ENCODE peak calls at places on chromosome 7, in nine cellular contexts. One of them, this sample, is unnamed.

GRCh38 chr7:17882685-17883084 is 57.6 kb downstream of the SNX13 start:
- DNase-seq in endodermal cell: no peak
- DNase-seq in aorta: no peak
- DNase-seq in CD4-positive, alpha-beta memory T cell: no peak
- DNase-seq in transverse colon: no peak
- DNase-seq in fibroblast of mammary gland: no peak
- DNase-seq in neural progenitor cell: peak
- DNase-seq in coronary artery: no peak
- DNase-seq in skeletal muscle cell: no peak
- DNase-seq in this sample: no peak

GRCh38 chr7:83835424-83835823 is 186.5 kb upstream of the SEMA3E start:
- DNase-seq in endodermal cell: no peak
- DNase-seq in fibroblast of mammary gland: no peak
- DNase-seq in transverse colon: no peak
- DNase-seq in aorta: no peak
- DNase-seq in coronary artery: no peak
- DNase-seq in skeletal muscle cell: no peak
- DNase-seq in CD4-positive, alpha-beta memory T cell: no peak
- DNase-seq in neural progenitor cell: no peak
- DNase-seq in this sample: no peak

GRCh38 chr7:84013616-84014240 is 180.9 kb downstream of the SEMA3A start:
- DNase-seq in neural progenitor cell: peak
- DNase-seq in fibroblast of mammary gland: no peak
- DNase-seq in endodermal cell: peak
- DNase-seq in coronary artery: no peak
- DNase-seq in CD4-positive, alpha-beta memory T cell: no peak
- DNase-seq in transverse colon: no peak
- DNase-seq in aorta: no peak
- DNase-seq in skeletal muscle cell: no peak
- DNase-seq in this sample: no peak

GRCh38 chr7:30062587-30062986 is 34.4 kb downstream of the PLEKHA8 start:
- DNase-seq in aorta: no peak
- DNase-seq in transverse colon: no peak
- DNase-seq in neural progenitor cell: peak
- DNase-seq in CD4-positive, alpha-beta memory T cell: peak
- DNase-seq in coronary artery: no peak
- DNase-seq in skeletal muscle cell: no peak
- DNase-seq in endodermal cell: no peak
- DNase-seq in fibroblast of mammary gland: peak
- DNase-seq in this sample: no peak

GRCh38 chr7:77811895-77812685 is 13.5 kb downstream of the PHTF2 start:
- DNase-seq in transverse colon: no peak
- DNase-seq in neural progenitor cell: no peak
- DNase-seq in coronary artery: no peak
- DNase-seq in aorta: no peak
- DNase-seq in CD4-positive, alpha-beta memory T cell: no peak
- DNase-seq in skeletal muscle cell: no peak
- DNase-seq in fibroblast of mammary gland: peak
- DNase-seq in endodermal cell: no peak
- DNase-seq in this sample: no peak

GRCh38 chr7:371119-371778 is 81.3 kb downstream of the FOXL3 start:
- DNase-seq in CD4-positive, alpha-beta memory T cell: no peak
- DNase-seq in transverse colon: peak
- DNase-seq in coronary artery: no peak
- DNase-seq in fibroblast of mammary gland: no peak
- DNase-seq in skeletal muscle cell: no peak
- DNase-seq in aorta: peak
- DNase-seq in endodermal cell: no peak
- DNase-seq in neural progenitor cell: no peak
- DNase-seq in this sample: no peak

GRCh38 chr7:28688651-28689050 is 269.5 kb downstream of the TRIL start:
- DNase-seq in coronary artery: no peak
- DNase-seq in CD4-positive, alpha-beta memory T cell: no peak
- DNase-seq in transverse colon: no peak
- DNase-seq in aorta: no peak
- DNase-seq in neural progenitor cell: no peak
- DNase-seq in skeletal muscle cell: peak
- DNase-seq in fibroblast of mammary gland: peak
- DNase-seq in endodermal cell: no peak
- DNase-seq in this sample: peak

GRCh38 chr7:40315277-40315676 is 180.5 kb downstream of the SUGCT start:
- DNase-seq in fibroblast of mammary gland: no peak
- DNase-seq in skeletal muscle cell: no peak
- DNase-seq in neural progenitor cell: no peak
- DNase-seq in aorta: no peak
- DNase-seq in coronary artery: no peak
- DNase-seq in endodermal cell: no peak
- DNase-seq in CD4-positive, alpha-beta memory T cell: no peak
- DNase-seq in transverse colon: no peak
- DNase-seq in this sample: peak

GRCh38 chr7:32150039-32150438 is 79.8 kb upstream of the PDE1C start:
- DNase-seq in coronary artery: no peak
- DNase-seq in aorta: no peak
- DNase-seq in endodermal cell: no peak
- DNase-seq in CD4-positive, alpha-beta memory T cell: no peak
- DNase-seq in fibroblast of mammary gland: no peak
- DNase-seq in neural progenitor cell: no peak
- DNase-seq in skeletal muscle cell: no peak
- DNase-seq in transverse colon: no peak
- DNase-seq in this sample: no peak

GRCh38 chr7:139984642-139985539 is 77.9 kb downstream of the PARP12 start:
- DNase-seq in transverse colon: no peak
- DNase-seq in skeletal muscle cell: no peak
- DNase-seq in endodermal cell: no peak
- DNase-seq in fibroblast of mammary gland: no peak
- DNase-seq in aorta: no peak
- DNase-seq in neural progenitor cell: no peak
- DNase-seq in coronary artery: no peak
- DNase-seq in CD4-positive, alpha-beta memory T cell: no peak
- DNase-seq in this sample: no peak

GRCh38 chr7:75842836-75843446 is 29.3 kb upstream of the CCL24 start:
- DNase-seq in transverse colon: no peak
- DNase-seq in coronary artery: no peak
- DNase-seq in aorta: no peak
- DNase-seq in fibroblast of mammary gland: peak
- DNase-seq in neural progenitor cell: no peak
- DNase-seq in endodermal cell: no peak
- DNase-seq in skeletal muscle cell: peak
- DNase-seq in CD4-positive, alpha-beta memory T cell: no peak
- DNase-seq in this sample: peak

GRCh38 chr7:139358541-139359365 is 941 bp upstream of the LUC7L2 start:
- DNase-seq in coronary artery: no peak
- DNase-seq in neural progenitor cell: no peak
- DNase-seq in aorta: no peak
- DNase-seq in skeletal muscle cell: no peak
- DNase-seq in transverse colon: peak
- DNase-seq in CD4-positive, alpha-beta memory T cell: peak
- DNase-seq in fibroblast of mammary gland: peak
- DNase-seq in endodermal cell: no peak
- DNase-seq in this sample: no peak

GRCh38 chr7:37247881-37248280 is 200.8 kb downstream of the ELMO1 start:
- DNase-seq in fibroblast of mammary gland: peak
- DNase-seq in CD4-positive, alpha-beta memory T cell: no peak
- DNase-seq in endodermal cell: peak
- DNase-seq in neural progenitor cell: peak
- DNase-seq in coronary artery: no peak
- DNase-seq in transverse colon: no peak
- DNase-seq in aorta: no peak
- DNase-seq in skeletal muscle cell: no peak
- DNase-seq in this sample: peak

GRCh38 chr7:150992833-150993302 is 2.1 kb downstream of the NOS3 start:
- DNase-seq in aorta: peak
- DNase-seq in coronary artery: no peak
- DNase-seq in neural progenitor cell: peak
- DNase-seq in endodermal cell: peak
- DNase-seq in transverse colon: no peak
- DNase-seq in CD4-positive, alpha-beta memory T cell: no peak
- DNase-seq in fibroblast of mammary gland: no peak
- DNase-seq in skeletal muscle cell: no peak
- DNase-seq in this sample: no peak

GRCh38 chr7:69722836-69723235 is 124.6 kb downstream of the AUTS2 start:
- DNase-seq in skeletal muscle cell: peak
- DNase-seq in coronary artery: no peak
- DNase-seq in aorta: no peak
- DNase-seq in fibroblast of mammary gland: peak
- DNase-seq in neural progenitor cell: no peak
- DNase-seq in CD4-positive, alpha-beta memory T cell: no peak
- DNase-seq in endodermal cell: no peak
- DNase-seq in transverse colon: no peak
- DNase-seq in this sample: no peak

GRCh38 chr7:1666779-1667565 is 3.1 kb upstream of the ELFN1 start:
- DNase-seq in neural progenitor cell: peak
- DNase-seq in CD4-positive, alpha-beta memory T cell: no peak
- DNase-seq in transverse colon: no peak
- DNase-seq in endodermal cell: peak
- DNase-seq in skeletal muscle cell: no peak
- DNase-seq in fibroblast of mammary gland: no peak
- DNase-seq in coronary artery: peak
- DNase-seq in aorta: peak
- DNase-seq in this sample: no peak
- H3K4me3 ChIP-seq in neural progenitor cell: peak
- H3K4me3 ChIP-seq in CD4-positive, alpha-beta memory T cell: no peak
- H3K4me3 ChIP-seq in transverse colon: peak
- H3K4me3 ChIP-seq in endodermal cell: no peak
- H3K4me3 ChIP-seq in skeletal muscle cell: peak
- H3K4me3 ChIP-seq in fibroblast of mammary gland: peak
- H3K4me3 ChIP-seq in coronary artery: peak
- H3K4me3 ChIP-seq in aorta: peak
- H3K4me3 ChIP-seq in this sample: peak

GRCh38 chr7:19772858-19773337 is 519 bp downstream of the TMEM196 start:
- DNase-seq in fibroblast of mammary gland: peak
- DNase-seq in endodermal cell: peak
- DNase-seq in transverse colon: no peak
- DNase-seq in coronary artery: no peak
- DNase-seq in skeletal muscle cell: no peak
- DNase-seq in aorta: peak
- DNase-seq in CD4-positive, alpha-beta memory T cell: no peak
- DNase-seq in neural progenitor cell: peak
- DNase-seq in this sample: peak

GRCh38 chr7:19776981-19777380 is 3.6 kb upstream of the TMEM196 start:
- DNase-seq in aorta: no peak
- DNase-seq in transverse colon: no peak
- DNase-seq in coronary artery: no peak
- DNase-seq in endodermal cell: no peak
- DNase-seq in CD4-positive, alpha-beta memory T cell: no peak
- DNase-seq in skeletal muscle cell: no peak
- DNase-seq in fibroblast of mammary gland: no peak
- DNase-seq in neural progenitor cell: no peak
- DNase-seq in this sample: no peak

GRCh38 chr7:19772323-19772722 is 1.1 kb downstream of the TMEM196 start:
- DNase-seq in neural progenitor cell: peak
- DNase-seq in skeletal muscle cell: no peak
- DNase-seq in coronary artery: no peak
- DNase-seq in aorta: no peak
- DNase-seq in transverse colon: no peak
- DNase-seq in endodermal cell: peak
- DNase-seq in fibroblast of mammary gland: no peak
- DNase-seq in CD4-positive, alpha-beta memory T cell: no peak
- DNase-seq in this sample: no peak

GRCh38 chr7:19773361-19773760 is at the start of gene TMEM196:
- DNase-seq in endodermal cell: no peak
- DNase-seq in aorta: peak
- DNase-seq in fibroblast of mammary gland: no peak
- DNase-seq in neural progenitor cell: peak
- DNase-seq in skeletal muscle cell: no peak
- DNase-seq in coronary artery: no peak
- DNase-seq in CD4-positive, alpha-beta memory T cell: no peak
- DNase-seq in transverse colon: no peak
- DNase-seq in this sample: no peak
- H3K4me3 ChIP-seq in endodermal cell: peak
- H3K4me3 ChIP-seq in aorta: no peak
- H3K4me3 ChIP-seq in fibroblast of mammary gland: no peak
- H3K4me3 ChIP-seq in neural progenitor cell: peak
- H3K4me3 ChIP-seq in skeletal muscle cell: no peak
- H3K4me3 ChIP-seq in coronary artery: peak
- H3K4me3 ChIP-seq in CD4-positive, alpha-beta memory T cell: no peak
- H3K4me3 ChIP-seq in transverse colon: no peak
- H3K4me3 ChIP-seq in this sample: no peak

GRCh38 chr7:106869954-106870353 is 4.9 kb downstream of the PIK3CG start:
- DNase-seq in fibroblast of mammary gland: no peak
- DNase-seq in skeletal muscle cell: no peak
- DNase-seq in CD4-positive, alpha-beta memory T cell: no peak
- DNase-seq in transverse colon: no peak
- DNase-seq in endodermal cell: no peak
- DNase-seq in aorta: no peak
- DNase-seq in neural progenitor cell: no peak
- DNase-seq in coronary artery: no peak
- DNase-seq in this sample: no peak

GRCh38 chr7:106872763-106873162 is 7.7 kb downstream of the PIK3CG start:
- DNase-seq in neural progenitor cell: no peak
- DNase-seq in transverse colon: no peak
- DNase-seq in endodermal cell: no peak
- DNase-seq in CD4-positive, alpha-beta memory T cell: no peak
- DNase-seq in aorta: no peak
- DNase-seq in fibroblast of mammary gland: no peak
- DNase-seq in skeletal muscle cell: no peak
- DNase-seq in coronary artery: no peak
- DNase-seq in this sample: no peak

GRCh38 chr7:106871793-106872571 is 6.9 kb downstream of the PIK3CG start:
- DNase-seq in aorta: no peak
- DNase-seq in endodermal cell: no peak
- DNase-seq in transverse colon: no peak
- DNase-seq in CD4-positive, alpha-beta memory T cell: no peak
- DNase-seq in skeletal muscle cell: no peak
- DNase-seq in coronary artery: no peak
- DNase-seq in fibroblast of mammary gland: no peak
- DNase-seq in neural progenitor cell: no peak
- DNase-seq in this sample: no peak

GRCh38 chr7:106870528-106870927 is 5.4 kb downstream of the PIK3CG start:
- DNase-seq in endodermal cell: no peak
- DNase-seq in coronary artery: no peak
- DNase-seq in fibroblast of mammary gland: no peak
- DNase-seq in aorta: no peak
- DNase-seq in skeletal muscle cell: no peak
- DNase-seq in transverse colon: no peak
- DNase-seq in neural progenitor cell: no peak
- DNase-seq in CD4-positive, alpha-beta memory T cell: no peak
- DNase-seq in this sample: no peak

DNA sequence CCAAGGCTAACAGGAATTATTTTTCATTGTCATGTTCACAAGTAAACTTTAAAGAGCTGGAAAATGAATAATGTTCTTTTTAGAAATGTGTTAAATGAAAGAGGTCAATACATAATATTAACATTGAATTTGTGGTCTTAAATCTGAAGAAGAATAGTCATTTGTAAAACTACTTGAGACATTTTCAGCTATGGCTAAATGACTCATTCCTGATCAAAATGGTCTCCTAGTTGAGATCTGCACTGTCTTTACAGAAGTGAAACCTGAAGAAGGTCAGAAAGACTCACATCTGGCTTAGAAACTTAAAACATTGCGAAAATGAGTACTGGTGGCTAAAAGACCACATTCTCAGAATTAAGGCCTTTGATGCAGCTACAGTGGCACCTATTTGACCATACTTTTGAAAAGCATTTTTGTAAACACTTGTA is 5.9 kb downstream of the PIK3CG start:
- DNase-seq in transverse colon: no peak
- DNase-seq in neural progenitor cell: no peak
- DNase-seq in endodermal cell: no peak
- DNase-seq in skeletal muscle cell: peak
- DNase-seq in aorta: no peak
- DNase-seq in coronary artery: no peak
- DNase-seq in fibroblast of mammary gland: peak
- DNase-seq in CD4-positive, alpha-beta memory T cell: no peak
- DNase-seq in this sample: no peak
- H3K4me3 ChIP-seq in transverse colon: no peak
- H3K4me3 ChIP-seq in neural progenitor cell: no peak
- H3K4me3 ChIP-seq in endodermal cell: no peak
- H3K4me3 ChIP-seq in skeletal muscle cell: no peak
- H3K4me3 ChIP-seq in aorta: no peak
- H3K4me3 ChIP-seq in coronary artery: no peak
- H3K4me3 ChIP-seq in fibroblast of mammary gland: no peak
- H3K4me3 ChIP-seq in CD4-positive, alpha-beta memory T cell: no peak
- H3K4me3 ChIP-seq in this sample: no peak

GRCh38 chr7:5295039-5296014 is 12.6 kb downstream of the SLC29A4 start:
- DNase-seq in neural progenitor cell: no peak
- DNase-seq in skeletal muscle cell: no peak
- DNase-seq in transverse colon: no peak
- DNase-seq in aorta: no peak
- DNase-seq in fibroblast of mammary gland: no peak
- DNase-seq in coronary artery: no peak
- DNase-seq in endodermal cell: peak
- DNase-seq in CD4-positive, alpha-beta memory T cell: no peak
- DNase-seq in this sample: no peak
- H3K4me3 ChIP-seq in neural progenitor cell: peak
- H3K4me3 ChIP-seq in skeletal muscle cell: no peak
- H3K4me3 ChIP-seq in transverse colon: no peak
- H3K4me3 ChIP-seq in aorta: no peak
- H3K4me3 ChIP-seq in fibroblast of mammary gland: no peak
- H3K4me3 ChIP-seq in coronary artery: no peak
- H3K4me3 ChIP-seq in endodermal cell: no peak
- H3K4me3 ChIP-seq in CD4-positive, alpha-beta memory T cell: no peak
- H3K4me3 ChIP-seq in this sample: no peak